ENCODE peak calls at places on chromosomes 7 and 10, in five cellular contexts. H is body of pancreas, Y is left lung, Q is Caco-2, D is endodermal cell. G is an unnamed sample. For H3K36me3, the result is how much of the 10 kb centered on the place peaks cover.

GRCh38 chr10:11846542-11846941 is 23.4 kb downstream of the PROSER2 start:
- DNase-seq in Q (no peak), Y (no peak), D (no peak), H (no peak), G (no peak)

GRCh38 chr7:80634505-80634904 is 3.9 kb upstream of the CD36 start:
- DNase-seq in H (no peak), D (no peak), Q (no peak), Y (no peak), G (peak)

GRCh38 chr7:46752881-46753366 is 829.0 kb downstream of the TNS3 start:
- DNase-seq in H (no peak), Q (no peak), D (no peak), Y (no peak), G (peak)

GRCh38 chr7:139739863-139740597 is 37.8 kb downstream of the HIPK2 start:
- DNase-seq in Q (no peak), Y (no peak), D (no peak), H (peak), G (no peak)

GRCh38 chr7:28442540-28443420 is 30.5 kb downstream of the CREB5 start:
- DNase-seq in Y (no peak), Q (peak), D (no peak), H (no peak), G (no peak)

GRCh38 chr7:144378651-144379050 is 23.4 kb downstream of the ARHGEF5 start:
- DNase-seq in Q (no peak), H (no peak), Y (no peak), D (peak), G (no peak)

GRCh38 chr10:11181996-11182395 is 164.3 kb downstream of the CELF2 start:
- DNase-seq in Q (no peak), Y (no peak), H (peak), D (no peak), G (no peak)

GRCh38 chr10:45063605-45064231 is 63.0 kb downstream of the ZNF22 start:
- DNase-seq in Y (peak), H (no peak), Q (no peak), D (no peak), G (no peak)

GRCh38 chr7:135508853-135509588 is 881 bp downstream of the CNOT4 start:
- DNase-seq in H (peak), Q (peak), D (peak), Y (no peak), G (no peak)

GRCh38 chr10:26780793-26781601 is 79.8 kb downstream of the ABI1 start:
- DNase-seq in Q (no peak), H (no peak), Y (no peak), D (peak), G (peak)

GRCh38 chr10:124860426-124860825 is 58.8 kb downstream of the ABRAXAS2 start:
- DNase-seq in H (no peak), Q (no peak), Y (no peak), D (no peak), G (no peak)

GRCh38 chr10:17278607-17279240 is 50.7 kb downstream of the VIM start:
- DNase-seq in H (no peak), Q (no peak), D (no peak), Y (no peak), G (no peak)

GRCh38 chr7:150992833-150993302 is 2.1 kb downstream of the NOS3 start:
- DNase-seq in Q (no peak), D (peak), Y (no peak), H (no peak), G (no peak)

GRCh38 chr7:112965506-112965905 is 121.1 kb downstream of the GPR85 start:
- DNase-seq in Q (no peak), H (no peak), Y (no peak), D (no peak), G (no peak)

GRCh38 chr10:34172936-34173533 is 642.1 kb downstream of the PARD3 start:
- DNase-seq in Q (no peak), H (no peak), Y (no peak), D (no peak), G (no peak)

GRCh38 chr10:122263971-122264370 is 7.1 kb upstream of the BTBD16 start:
- DNase-seq in D (peak), Q (no peak), Y (no peak), H (no peak), G (peak)

GRCh38 chr7:133641436-133641835 is 388.6 kb downstream of the EXOC4 start:
- DNase-seq in H (no peak), D (no peak), Y (no peak), Q (no peak), G (no peak)
- TF ChIP-seq CTCF in H (no peak), D (peak), Y (no peak), Q (peak), G (no peak)

GRCh38 chr10:79305988-79306387 is 41.3 kb upstream of the PPIF start:
- DNase-seq in Y (no peak), D (no peak), Q (no peak), H (no peak), G (no peak)

GRCh38 chr10:79303631-79304478 is 43.4 kb upstream of the PPIF start:
- DNase-seq in Y (no peak), Q (no peak), D (no peak), H (no peak), G (no peak)

GRCh38 chr10:79306644-79307220 is 40.5 kb upstream of the PPIF start:
- DNase-seq in D (no peak), Y (no peak), Q (no peak), H (no peak), G (no peak)

GRCh38 chr10:79305515-79305914 is 41.8 kb upstream of the PPIF start:
- DNase-seq in Y (no peak), D (no peak), Q (no peak), H (no peak), G (no peak)

DNA sequence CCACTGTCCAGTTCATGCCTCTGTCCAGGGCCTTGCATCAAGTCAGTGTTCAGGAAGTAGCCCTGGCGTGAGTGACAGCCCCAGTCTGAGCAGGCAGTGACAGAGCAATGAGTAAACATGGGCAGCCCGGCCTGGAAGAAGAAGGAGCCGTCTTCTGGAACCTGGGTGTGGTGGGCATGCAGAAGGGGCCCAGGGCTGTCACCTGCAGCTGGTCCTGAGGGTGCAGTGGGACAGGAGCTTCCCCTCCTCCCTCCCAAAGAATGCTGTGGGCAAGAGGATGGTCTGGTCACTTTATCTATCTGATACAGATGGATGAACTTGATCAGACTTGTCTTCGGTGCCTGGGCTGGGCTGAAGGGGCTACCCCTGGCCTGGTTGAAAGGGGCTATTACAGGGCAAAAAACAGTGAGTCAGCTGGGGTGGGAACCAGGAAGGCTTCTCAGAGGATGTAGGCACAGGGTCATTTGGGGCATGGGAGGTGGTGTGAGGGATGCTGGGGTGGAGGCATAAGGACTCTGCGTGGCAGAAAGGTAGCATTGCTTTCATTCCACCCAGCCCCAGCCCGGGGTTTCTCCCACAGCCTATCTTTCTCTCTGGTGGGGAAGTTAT is 42.7 kb upstream of the PPIF start:
- DNase-seq in Q (no peak), D (no peak), Y (no peak), H (no peak), G (peak)
- H3K36me3 ChIP-seq in Q (under half), D (half or more), Y (half or more), H (under half), G (under half)

GRCh38 chr10:132066812-132067211 is 1.1 kb downstream of the JAKMIP3 start:
- DNase-seq in Q (no peak), H (no peak), Y (no peak), D (no peak), G (no peak)

GRCh38 chr10:132066186-132066585 is 440 bp downstream of the JAKMIP3 start:
- DNase-seq in H (no peak), Y (no peak), D (no peak), Q (no peak), G (no peak)

GRCh38 chr10:132064771-132065437 is 842 bp upstream of the JAKMIP3 start:
- DNase-seq in D (no peak), H (no peak), Q (no peak), Y (no peak), G (no peak)

GRCh38 chr10:132064082-132064755 is 1.5 kb upstream of the JAKMIP3 start:
- DNase-seq in D (no peak), H (no peak), Y (no peak), Q (no peak), G (peak)

GRCh38 chr10:132065491-132066105 is at the start of gene JAKMIP3:
- DNase-seq in H (peak), D (peak), Y (peak), Q (peak), G (peak)
- H3K4me3 ChIP-seq in H (peak), D (no peak), Y (peak), Q (peak), G (peak)

DNA sequence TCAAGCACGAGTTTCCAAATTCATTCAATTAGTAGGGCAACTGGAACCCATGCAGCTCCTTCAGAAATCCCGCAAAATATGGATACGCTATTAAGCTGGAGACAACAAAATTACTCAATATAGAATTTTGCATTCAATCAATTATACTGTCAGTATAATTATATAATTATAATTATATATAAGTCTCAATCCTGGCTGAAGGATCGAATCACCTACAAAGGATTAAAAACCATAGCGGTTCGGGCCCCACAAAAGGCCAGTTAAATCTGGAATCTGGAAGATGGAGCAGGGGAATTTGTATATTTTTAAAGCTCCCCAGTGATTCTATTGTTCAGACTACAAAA is 55.7 kb downstream of the FHIP2A start:
- DNase-seq in D (no peak), H (no peak), Y (no peak), Q (no peak), G (no peak)
- TF ChIP-seq CTCF in D (no peak), H (no peak), Y (no peak), Q (no peak), G (no peak)

GRCh38 chr10:32952541-32953276 is 5.3 kb downstream of the ITGB1 start:
- DNase-seq in H (no peak), Q (no peak), Y (no peak), D (no peak), G (no peak)
- H3K36me3 ChIP-seq in H (under half), Q (under half), Y (under half), D (under half), G (under half)

GRCh38 chr10:43076311-43076875 is 476 bp upstream of the RET start:
- DNase-seq in Q (no peak), Y (no peak), H (no peak), D (peak), G (no peak)
- H3K4me3 ChIP-seq in Q (no peak), Y (peak), H (peak), D (peak), G (no peak)

GRCh38 chr10:46525824-46526681 is 30.4 kb downstream of the GPRIN2 start:
- DNase-seq in D (peak), H (no peak), Y (no peak), Q (no peak), G (no peak)

GRCh38 chr10:46525177-46525823 is 31.2 kb downstream of the GPRIN2 start:
- DNase-seq in Q (peak), H (no peak), D (peak), Y (peak), G (peak)

GRCh38 chr10:46523119-46523880 is 33.2 kb downstream of the GPRIN2 start:
- DNase-seq in H (no peak), Y (peak), Q (peak), D (peak), G (no peak)

GRCh38 chr10:46523881-46524470 is 32.5 kb downstream of the GPRIN2 start:
- DNase-seq in H (no peak), Q (no peak), D (peak), Y (peak), G (peak)

DNA sequence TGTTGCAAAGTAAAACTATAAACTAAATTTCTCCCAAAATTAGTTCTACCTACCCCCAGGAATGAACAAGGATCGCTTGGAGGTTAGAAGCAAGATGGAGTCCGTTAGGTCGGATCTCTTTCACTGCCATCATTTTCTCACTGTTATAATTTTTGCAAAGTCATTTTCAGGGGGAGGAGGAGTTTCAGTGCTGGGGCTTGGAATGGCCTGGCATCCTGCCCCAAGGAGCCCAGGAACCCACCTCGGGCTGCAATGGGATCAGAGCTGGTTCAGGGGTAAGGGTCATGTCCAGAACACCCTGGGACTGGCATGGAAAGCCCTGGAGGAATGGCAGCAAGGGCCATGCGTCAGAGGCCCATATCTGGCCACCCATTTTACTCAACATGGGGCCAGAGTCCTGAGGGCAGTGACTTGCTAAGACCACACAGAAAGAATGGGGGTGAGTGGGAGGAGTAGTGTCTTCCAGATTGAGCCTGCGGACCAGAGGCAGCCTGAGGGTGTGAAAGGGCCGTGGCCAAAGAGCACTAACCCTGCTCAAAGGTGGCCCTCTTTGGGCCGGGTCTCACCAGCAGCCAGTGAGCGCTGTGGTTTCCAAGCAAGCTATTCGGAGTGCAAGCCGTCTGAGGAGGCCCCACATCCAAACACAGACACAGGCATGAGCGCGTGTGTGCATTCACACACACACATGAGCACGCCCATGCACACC is 31.8 kb downstream of the GPRIN2 start:
- DNase-seq in H (no peak), Y (peak), Q (peak), D (peak), G (peak)
- TF ChIP-seq CTCF in H (no peak), Y (no peak), Q (no peak), D (no peak), G (peak)

DNA sequence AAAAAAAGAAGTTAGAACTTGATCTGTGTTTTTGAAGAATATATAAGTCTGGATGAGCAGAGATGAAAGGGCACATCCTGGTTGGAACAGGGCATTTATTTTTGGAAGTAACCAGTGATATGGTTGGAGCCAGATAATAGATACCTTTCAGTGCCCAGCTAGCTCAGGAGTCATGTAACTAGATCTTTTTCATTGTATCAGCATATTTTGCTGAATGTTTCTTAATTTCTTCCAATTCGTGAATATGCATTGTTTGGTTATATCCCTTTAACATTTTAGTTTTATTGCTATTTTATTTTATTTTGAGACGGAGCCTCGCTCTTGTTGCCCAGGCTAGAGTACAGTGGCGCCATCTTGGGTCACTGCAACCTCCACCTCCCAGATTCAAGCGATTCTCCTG is 81.8 kb downstream of the LCOR start:
- DNase-seq in D (no peak), H (no peak), Q (no peak), Y (no peak), G (no peak)
- H3K36me3 ChIP-seq in D (under half), H (under half), Q (under half), Y (under half), G (under half)